ENCODE peak calls at places on chromosomes 6 and 20, in five cellular contexts. Z, B, D, F and R are unnamed samples.

GRCh38 chr20:37303637-37304036 is 14.2 kb downstream of the MANBAL start:
- DNase-seq in B (no peak), Z (no peak), F (no peak), D (no peak), R (no peak)

GRCh38 chr6:30319146-30319835 is 7.4 kb upstream of the TRIM39 start:
- DNase-seq in B (no peak), D (no peak), F (no peak), Z (no peak), R (no peak)

GRCh38 chr6:104134876-104135275 is 724.8 kb downstream of the HACE1 start:
- DNase-seq in B (no peak), F (peak; percentile 27), D (no peak), Z (no peak), R (no peak)

GRCh38 chr6:166581091-166581511 is 5.4 kb downstream of the RAMACL start:
- DNase-seq in F (no peak), D (no peak), B (no peak), Z (no peak), R (no peak)

GRCh38 chr20:51481311-51481997 is 61.1 kb downstream of the NFATC2 start:
- DNase-seq in D (no peak), F (no peak), Z (peak; percentile 71), B (peak; percentile 44), R (peak; percentile 23)

GRCh38 chr20:58019027-58019849 is 209.2 kb downstream of the ANKRD60 start:
- DNase-seq in D (no peak), Z (no peak), F (peak; percentile 84), B (no peak), R (peak; percentile 64)

GRCh38 chr6:19713411-19713810 is 123.8 kb upstream of the ID4 start:
- DNase-seq in Z (no peak), F (peak; percentile 3), D (no peak), B (no peak), R (no peak)

GRCh38 chr6:170160031-170160627 is 130.7 kb downstream of the DLL1 start:
- DNase-seq in F (no peak), D (no peak), B (peak; percentile 17), Z (no peak), R (no peak)

GRCh38 chr6:15244605-15245360 is 1.1 kb upstream of the JARID2 start:
- DNase-seq in Z (peak; percentile 71), B (peak; percentile 58), D (no peak), F (no peak), R (peak; percentile 47)

GRCh38 chr20:53599039-53599362 is 5.4 kb upstream of the ZNF217 start:
- DNase-seq in B (no peak), D (no peak), F (no peak), Z (no peak), R (no peak)

GRCh38 chr20:60754866-60755265 is 497.2 kb upstream of the CDH4 start:
- DNase-seq in Z (no peak), B (no peak), F (no peak), D (no peak), R (no peak)

GRCh38 chr6:40723967-40724366 is 136.8 kb upstream of the LRFN2 start:
- DNase-seq in Z (no peak), B (no peak), D (no peak), F (peak; percentile 37), R (no peak)

GRCh38 chr6:90397929-90398674 is 101.5 kb upstream of the BACH2 start:
- DNase-seq in B (peak; percentile 68), Z (peak; percentile 21), F (peak; percentile 41), D (no peak), R (peak; percentile 82)

GRCh38 chr20:31523361-31524283 is 9.4 kb downstream of the HM13 start:
- DNase-seq in F (no peak), Z (no peak), B (no peak), D (peak; percentile 29), R (no peak)

GRCh38 chr6:34358389-34358906 is 34.0 kb downstream of the NUDT3 start:
- DNase-seq in B (no peak), F (peak; percentile 69), Z (no peak), D (peak; percentile 37), R (peak; percentile 29)

GRCh38 chr6:112014483-112014882 is 39.4 kb upstream of the CCN6 start:
- DNase-seq in F (no peak), Z (no peak), D (no peak), B (no peak), R (no peak)

GRCh38 chr20:48839083-48839482 is 11.3 kb upstream of the PREX1 start:
- DNase-seq in Z (peak; percentile 49), D (no peak), F (no peak), B (no peak), R (no peak)

GRCh38 chr6:125153541-125154183 is at the start of gene TPD52L1:
- DNase-seq in B (peak; percentile 48), F (peak; percentile 39), D (peak; percentile 47), Z (peak; percentile 71), R (peak; percentile 82)
- TF ChIP-seq CTCF in B (peak; percentile 75), F (peak; percentile 95), D (peak; percentile 95), Z (peak; percentile 80), R (peak; percentile 70)

GRCh38 chr6:87700729-87701675 is 1.0 kb downstream of the AKIRIN2 start:
- DNase-seq in D (no peak), F (peak; percentile 62), B (peak; percentile 17), Z (peak; percentile 85), R (peak; percentile 36)
- TF ChIP-seq CTCF in D (no peak), F (no peak), B (peak; percentile 0), Z (peak; percentile 16), R (no peak)

GRCh38 chr20:63294536-63294900 is 1.5 kb downstream of the COL20A1 start:
- DNase-seq in F (no peak), D (no peak), Z (no peak), B (no peak), R (no peak)

GRCh38 chr20:63296411-63297299 is 3.7 kb downstream of the COL20A1 start:
- DNase-seq in D (no peak), F (no peak), Z (no peak), B (no peak), R (no peak)

GRCh38 chr20:63295018-63295417 is 2.0 kb downstream of the COL20A1 start:
- DNase-seq in F (no peak), Z (no peak), B (no peak), D (no peak), R (no peak)

GRCh38 chr20:63295846-63296245 is 2.9 kb downstream of the COL20A1 start:
- DNase-seq in F (no peak), D (no peak), Z (no peak), B (no peak), R (no peak)

DNA sequence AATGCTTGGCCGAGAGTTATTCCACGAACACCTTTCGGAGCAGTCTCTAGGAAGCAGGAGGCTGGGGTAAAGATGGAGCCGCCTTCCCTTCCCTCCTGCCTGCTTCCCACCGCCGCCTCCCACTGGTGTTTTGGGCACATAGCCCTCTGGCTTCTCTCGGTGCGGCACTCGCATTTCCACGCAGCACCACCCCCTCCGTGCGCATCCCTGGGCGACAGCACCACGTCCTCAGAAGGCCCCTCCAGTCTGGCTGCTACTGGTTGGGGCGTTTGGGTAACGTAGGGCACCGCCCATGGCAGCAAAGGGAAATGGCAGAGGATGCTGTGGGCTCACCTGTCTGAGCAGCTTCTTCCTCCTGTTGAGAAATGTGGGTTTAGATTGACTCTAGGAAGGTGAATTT is 2.4 kb downstream of the COL20A1 start:
- DNase-seq in B (peak; percentile 35), D (no peak), F (no peak), Z (no peak), R (no peak)
- TF ChIP-seq CTCF in B (no peak), D (peak; percentile 11), F (peak; percentile 24), Z (no peak), R (no peak)

DNA sequence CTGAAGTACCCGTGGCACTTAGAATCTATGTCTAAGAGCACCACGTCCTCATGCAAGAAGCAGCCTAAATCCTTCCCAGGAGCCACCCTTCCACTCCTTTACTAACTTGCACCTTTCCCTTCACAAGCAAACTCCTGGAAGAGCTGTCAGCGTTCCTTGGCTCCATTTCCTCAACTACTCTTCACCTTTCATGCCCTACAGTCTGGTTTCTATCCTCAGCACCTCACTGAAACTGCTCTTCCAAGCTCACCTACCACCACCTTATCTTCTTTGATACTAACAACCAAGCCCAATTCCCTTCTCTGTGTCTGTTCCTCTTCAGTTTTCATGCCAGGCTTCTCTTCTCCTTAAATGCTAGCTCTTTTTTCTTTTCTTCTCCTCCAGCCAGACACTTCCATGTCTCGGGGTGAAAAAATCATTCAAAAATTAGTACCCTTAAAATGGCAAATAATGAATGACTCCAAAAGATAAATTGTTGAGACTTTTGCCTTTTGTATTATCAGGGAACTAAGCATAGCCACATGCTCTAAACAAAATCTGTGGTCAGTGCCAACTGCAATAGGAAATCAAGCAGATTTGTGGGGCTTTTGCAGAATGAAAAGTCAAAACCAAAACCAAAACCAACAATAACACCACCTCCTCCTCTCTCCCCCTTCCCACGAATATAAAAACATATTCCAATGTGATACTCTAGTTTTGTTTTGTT is 149.6 kb upstream of the KCNK16 start:
- DNase-seq in Z (peak; percentile 27), B (no peak), D (no peak), F (no peak), R (no peak)
- TF ChIP-seq CTCF in Z (no peak), B (no peak), D (no peak), F (no peak), R (no peak)

GRCh38 chr6:85432554-85432953 is 17.3 kb upstream of the NT5E start:
- DNase-seq in Z (no peak), F (no peak), B (no peak), D (no peak), R (no peak)
- TF ChIP-seq CTCF in Z (no peak), F (no peak), B (no peak), D (no peak), R (no peak)

DNA sequence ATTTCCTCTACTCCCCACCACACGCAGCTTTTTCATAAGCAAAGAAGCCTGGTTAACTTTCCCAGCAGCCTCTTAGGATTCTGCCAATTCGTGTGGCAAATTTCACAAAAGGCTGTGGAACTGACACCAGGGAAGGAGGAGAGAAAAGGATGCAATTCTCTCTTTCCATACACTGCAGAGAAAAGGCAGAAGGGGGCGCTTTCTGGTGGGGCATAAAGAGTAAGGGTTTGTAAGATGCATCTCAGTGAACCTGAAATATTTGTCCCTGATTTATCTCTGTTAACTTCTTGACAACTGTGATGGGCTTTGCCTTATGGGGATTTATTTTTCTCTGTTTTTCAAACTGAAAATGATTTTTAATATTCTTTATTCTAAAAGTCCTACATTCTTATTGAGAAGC is 45.5 kb upstream of the GLP1R start:
- DNase-seq in D (no peak), Z (peak; percentile 15), F (no peak), B (no peak), R (peak; percentile 52)
- TF ChIP-seq CTCF in D (no peak), Z (peak; percentile 23), F (peak; percentile 53), B (no peak), R (peak; percentile 37)